ENCODE peak calls at places on chromosomes 11 and 22, in ten cellular contexts. E, I, G, U, T, Y, K, P, Z and S are unnamed samples.

GRCh38 chr11:95888439-95888838 is 35.5 kb downstream of the MTMR2 start:
- DNase-seq in E (no peak), K (no peak), T (no peak), Z (no peak), G (no peak), U (no peak), I (no peak), Y (peak), P (no peak), S (no peak)

GRCh38 chr11:119144825-119145476 is 3.9 kb upstream of the ABCG4 start:
- DNase-seq in Z (peak), U (peak), G (peak), E (peak), K (peak), Y (peak), T (no peak), P (peak), I (peak), S (peak)

GRCh38 chr11:83438438-83438837 is 152.3 kb upstream of the CCDC90B start:
- DNase-seq in T (no peak), E (no peak), I (no peak), U (no peak), Y (no peak), G (peak), K (no peak), Z (no peak), P (no peak), S (no peak)

GRCh38 chr11:34235591-34236071 is 122.2 kb downstream of the ABTB2 start:
- DNase-seq in P (no peak), G (no peak), Y (no peak), T (no peak), U (no peak), K (no peak), E (no peak), I (no peak), Z (no peak), S (no peak)

GRCh38 chr22:35315855-35316745 is 16.4 kb downstream of the TOM1 start:
- DNase-seq in E (no peak), P (peak), T (peak), I (no peak), K (peak), Z (no peak), Y (no peak), G (peak), U (no peak), S (peak)

GRCh38 chr22:44710474-44711235 is 8.7 kb downstream of the PRR5 start:
- DNase-seq in Y (no peak), P (no peak), U (no peak), Z (no peak), K (no peak), I (no peak), E (no peak), T (no peak), G (no peak), S (no peak)

GRCh38 chr22:24156915-24157782 is 24.1 kb upstream of the SUSD2 start:
- DNase-seq in U (peak), P (peak), E (peak), Z (peak), K (peak), T (peak), Y (peak), I (peak), G (peak), S (peak)

GRCh38 chr11:72924568-72925190 is 110.5 kb downstream of the ATG16L2 start:
- DNase-seq in E (no peak), Y (peak), U (no peak), P (no peak), T (no peak), Z (peak), I (peak), K (no peak), G (no peak), S (no peak)

GRCh38 chr11:2789331-2789730 is 89.5 kb upstream of the KCNQ1OT1 start:
- DNase-seq in T (peak), Z (no peak), K (peak), Y (no peak), G (no peak), P (no peak), I (no peak), U (no peak), E (no peak), S (peak)

GRCh38 chr11:2790581-2790925 is 90.8 kb upstream of the KCNQ1OT1 start:
- DNase-seq in K (no peak), G (peak), E (peak), Y (no peak), T (no peak), I (no peak), Z (no peak), U (no peak), P (peak), S (peak)

GRCh38 chr11:2789791-2790580 is 90.2 kb upstream of the KCNQ1OT1 start:
- DNase-seq in I (no peak), Z (no peak), K (no peak), T (no peak), U (no peak), G (peak), P (peak), E (peak), Y (no peak), S (peak)

GRCh38 chr11:2788751-2789140 is 89.0 kb upstream of the KCNQ1OT1 start:
- DNase-seq in T (no peak), Y (no peak), I (no peak), P (peak), E (peak), Z (no peak), U (no peak), G (no peak), K (peak), S (no peak)

DNA sequence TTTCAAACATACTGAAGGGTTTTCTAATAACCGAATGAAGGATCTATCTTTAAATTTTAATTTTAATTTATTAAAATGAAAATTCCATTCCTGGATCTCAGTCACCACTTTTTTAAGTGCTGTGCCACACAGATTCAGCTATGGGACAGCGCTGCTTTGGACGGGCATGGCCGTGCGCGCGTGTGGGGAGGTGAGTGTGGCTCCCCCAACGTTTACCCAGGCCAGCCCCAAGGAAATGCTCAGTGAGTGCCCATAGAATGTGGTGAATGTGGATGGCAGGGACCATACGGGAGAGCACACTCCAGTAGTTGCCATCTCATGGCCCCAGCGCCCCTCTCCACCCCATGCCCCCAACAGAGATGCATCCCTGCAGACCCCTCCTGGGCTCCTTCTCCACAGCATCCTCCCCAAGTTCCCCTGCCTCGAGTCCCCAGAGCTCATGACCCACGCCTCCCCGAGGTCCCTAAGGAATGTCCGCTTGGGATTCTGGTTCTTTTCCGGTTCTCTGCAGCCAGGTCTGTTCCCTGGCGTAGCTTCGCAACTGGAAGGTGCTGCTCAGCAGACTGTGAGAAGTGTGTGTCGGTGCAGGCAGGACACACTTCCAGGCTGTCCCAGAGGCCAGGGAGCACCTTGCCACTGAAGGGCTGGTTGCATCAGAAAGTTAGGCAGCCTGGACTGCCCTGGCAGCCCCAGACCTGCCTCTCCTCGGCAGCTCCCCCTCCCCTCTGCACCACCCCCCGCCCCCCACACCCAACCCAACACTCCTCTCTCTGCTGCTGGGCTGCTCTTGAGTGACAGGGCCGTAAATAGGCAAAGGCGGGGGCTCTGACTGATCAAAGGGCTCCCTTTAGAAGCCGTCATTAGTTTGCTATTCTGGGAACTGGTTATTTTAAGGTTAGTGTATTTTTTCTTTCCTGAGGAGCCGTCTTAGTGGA is 88.3 kb upstream of the KCNQ1OT1 start:
- DNase-seq in P (no peak), Y (no peak), U (no peak), G (no peak), Z (no peak), I (no peak), T (peak), K (peak), E (peak), S (peak)
- H3K27ac ChIP-seq in P (no peak), Y (no peak), U (no peak), G (no peak), Z (no peak), I (no peak), T (no peak), K (no peak), E (no peak), S (no peak)

GRCh38 chr22:42962295-42963230 is 52.4 kb downstream of the PACSIN2 start:
- DNase-seq in G (peak), P (peak), Z (no peak), K (peak), E (no peak), U (no peak), Y (peak), T (no peak), I (no peak), S (no peak)
- TF ChIP-seq POLR2A in G (no peak), P (no peak), Z (no peak), K (no peak), E (no peak), U (no peak), Y (no peak), T (no peak), I (no peak), S (no peak)

GRCh38 chr11:114128399-114128798 is 68.9 kb downstream of the ZBTB16 start:
- DNase-seq in P (no peak), E (no peak), T (no peak), G (no peak), Y (no peak), Z (no peak), I (no peak), K (no peak), U (no peak), S (no peak)
- H3K27ac ChIP-seq in P (peak), E (no peak), T (peak), G (peak), Y (no peak), Z (no peak), I (no peak), K (peak), U (no peak), S (peak)

DNA sequence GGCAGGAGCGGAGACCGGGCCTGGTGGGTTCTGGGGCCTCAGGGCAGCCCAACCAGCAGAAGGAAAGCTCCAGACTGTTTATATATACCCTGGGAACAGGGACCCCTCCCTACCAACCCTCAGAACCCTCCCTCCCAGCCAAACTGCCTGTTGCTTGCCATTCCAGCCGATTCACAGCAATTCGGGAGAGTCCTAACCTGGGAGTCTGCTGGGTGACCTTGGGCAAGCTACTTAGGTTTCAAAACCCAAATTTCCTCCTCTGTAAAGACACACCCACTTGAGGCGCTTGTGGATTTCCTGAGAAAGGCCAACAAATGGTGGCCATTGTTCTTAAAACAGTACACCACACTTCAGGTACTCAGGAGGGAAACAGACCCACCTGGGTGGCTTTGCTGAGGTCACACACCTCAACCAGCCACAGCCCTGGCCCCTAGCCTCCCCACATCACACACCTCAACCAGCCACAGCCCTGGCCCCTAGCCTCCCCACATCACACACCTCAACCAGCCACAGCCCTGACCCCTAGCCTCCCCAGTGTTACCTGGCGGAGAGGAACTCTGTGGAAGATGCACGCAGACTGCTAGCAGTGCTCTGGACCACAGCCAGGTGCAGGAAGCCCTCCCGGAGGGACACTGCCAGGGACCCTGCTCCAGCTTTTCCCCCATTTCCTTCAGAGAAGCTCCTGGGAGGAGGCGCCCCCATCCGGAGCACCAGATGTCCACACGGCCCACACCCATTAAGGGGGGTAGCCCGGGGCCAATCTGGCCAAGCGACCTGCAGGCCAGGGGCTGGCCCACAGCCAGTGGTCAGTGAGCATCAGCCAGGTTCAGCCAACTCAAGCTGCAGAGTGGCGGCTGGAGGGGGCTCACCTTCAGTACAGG is 6.2 kb downstream of the SHISA8 start:
- DNase-seq in Z (no peak), K (no peak), Y (no peak), P (peak), T (no peak), E (no peak), I (no peak), U (no peak), G (peak), S (no peak)
- TF ChIP-seq POLR2A in Z (no peak), K (no peak), Y (no peak), P (no peak), T (no peak), E (no peak), I (no peak), U (no peak), G (no peak), S (no peak)

DNA sequence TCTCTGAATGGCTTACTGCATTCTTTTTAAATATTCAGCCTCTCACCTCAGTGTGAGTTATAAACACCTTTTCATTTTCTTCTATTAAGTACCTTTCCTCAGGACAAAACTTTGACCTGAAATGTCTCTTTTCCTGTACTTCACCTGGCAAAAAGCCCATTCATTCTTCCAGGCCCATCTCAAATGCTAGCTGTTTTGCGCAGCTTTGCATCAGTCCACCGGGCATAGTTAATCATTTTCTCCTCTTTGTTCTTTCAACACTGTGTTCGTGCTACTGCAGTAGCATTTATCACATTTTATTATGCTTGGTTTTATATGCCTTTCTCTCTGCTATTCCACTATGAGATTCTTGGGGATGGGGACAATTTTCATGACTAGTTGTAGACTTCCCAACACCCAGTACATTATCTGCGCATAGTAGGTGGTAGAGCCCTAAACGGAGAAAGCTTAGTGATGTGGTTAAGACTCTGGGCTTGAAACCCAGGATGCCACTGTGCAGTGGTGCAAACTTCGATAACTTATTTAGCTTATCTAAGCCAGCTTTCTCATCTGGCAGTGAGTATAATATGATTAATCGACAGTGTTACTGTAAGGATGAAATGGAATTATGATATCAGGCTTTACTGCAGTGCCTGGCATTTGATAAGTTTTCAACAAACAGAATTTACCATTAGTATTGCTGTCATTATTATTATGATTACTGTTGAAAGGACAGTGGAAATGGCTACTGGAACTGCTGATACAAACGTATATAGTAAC is 695.7 kb downstream of the NELL1 start:
- DNase-seq in Z (no peak), E (no peak), P (no peak), G (no peak), Y (no peak), U (no peak), K (no peak), I (no peak), T (no peak), S (no peak)
- H3K27ac ChIP-seq in Z (no peak), E (no peak), P (no peak), G (no peak), Y (no peak), U (no peak), K (no peak), I (no peak), T (no peak), S (no peak)

DNA sequence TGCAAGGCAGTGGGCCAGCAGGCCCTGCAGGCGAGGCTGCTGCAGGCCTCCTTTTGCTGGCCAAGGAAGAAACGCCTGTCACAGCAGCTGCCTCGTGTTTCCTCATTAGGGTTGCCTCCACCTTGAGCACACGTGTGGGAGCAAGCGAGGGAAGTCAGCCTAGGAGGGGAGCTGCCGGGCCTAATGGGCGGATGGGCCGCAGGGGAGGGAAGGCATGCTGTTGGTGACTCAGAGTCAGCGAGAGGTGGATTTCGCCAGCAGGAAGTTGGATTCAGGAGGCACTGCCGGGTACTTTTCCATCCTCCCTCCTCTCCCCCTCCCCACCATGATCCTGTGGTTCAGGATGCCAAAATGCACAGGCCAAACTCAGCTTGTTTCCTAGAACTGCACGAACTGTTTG is 498.7 kb downstream of the METTL15 start:
- DNase-seq in I (no peak), K (no peak), U (no peak), E (peak), G (peak), T (no peak), Y (no peak), P (no peak), Z (no peak), S (no peak)
- TF ChIP-seq POLR2A in I (no peak), K (no peak), U (no peak), E (no peak), G (no peak), T (no peak), Y (no peak), P (no peak), Z (no peak), S (no peak)

GRCh38 chr11:87493516-87493915 is 455.8 kb downstream of the TMEM135 start:
- DNase-seq in Z (no peak), E (no peak), K (no peak), I (no peak), U (no peak), P (no peak), T (no peak), G (no peak), Y (peak), S (no peak)

DNA sequence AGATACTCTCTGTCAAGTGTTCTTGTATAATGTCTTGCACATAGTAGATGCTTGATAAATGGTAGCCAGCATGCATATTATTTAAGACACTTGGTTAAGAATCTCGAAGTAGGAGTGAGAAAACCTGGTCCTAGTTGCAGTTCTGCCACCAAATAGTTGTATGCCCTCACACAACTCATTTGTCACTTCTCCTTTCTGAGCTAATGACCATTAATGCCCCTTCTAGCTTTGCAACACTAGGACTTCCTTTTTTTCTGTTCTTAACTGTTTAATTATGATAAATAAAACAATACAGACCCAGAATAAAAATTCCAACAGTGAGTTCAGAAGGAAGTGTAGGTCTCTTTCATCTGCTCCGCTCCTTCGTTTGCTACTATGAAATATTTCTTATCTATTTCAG is 453.6 kb downstream of the TMEM135 start:
- DNase-seq in E (no peak), T (no peak), P (no peak), I (no peak), G (no peak), U (no peak), Z (no peak), K (no peak), Y (no peak), S (no peak)
- H3K27ac ChIP-seq in E (no peak), T (no peak), P (no peak), I (no peak), G (no peak), U (no peak), Z (no peak), K (no peak), Y (no peak), S (no peak)

DNA sequence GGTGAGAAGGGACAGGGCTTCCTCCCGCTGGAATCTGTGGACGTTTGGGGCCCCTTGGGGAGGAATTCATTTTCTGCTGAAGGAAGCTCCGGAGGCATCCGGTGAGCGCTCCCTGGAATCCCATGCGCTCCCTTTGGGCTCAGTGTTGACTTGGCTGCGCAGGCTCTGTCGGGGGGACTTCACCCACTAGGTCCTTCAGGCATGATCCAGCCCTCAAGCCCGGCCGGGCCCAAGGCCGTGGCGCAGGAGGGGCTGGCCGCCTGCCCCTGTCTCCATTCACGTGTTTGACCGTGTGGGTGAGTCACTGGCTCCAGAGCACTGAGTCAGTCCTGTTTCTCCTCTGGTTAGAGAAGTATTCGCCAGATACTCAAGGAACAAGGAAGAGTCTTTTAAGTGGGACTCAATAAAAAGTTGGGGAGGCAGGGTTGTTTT is 1.4 kb downstream of the CTTN start:
- DNase-seq in Y (peak), I (peak), E (peak), G (peak), K (peak), U (peak), T (peak), P (peak), Z (peak), S (peak)
- TF ChIP-seq POLR2A in Y (peak), I (peak), E (peak), G (peak), K (peak), U (peak), T (peak), P (no peak), Z (peak), S (peak)

DNA sequence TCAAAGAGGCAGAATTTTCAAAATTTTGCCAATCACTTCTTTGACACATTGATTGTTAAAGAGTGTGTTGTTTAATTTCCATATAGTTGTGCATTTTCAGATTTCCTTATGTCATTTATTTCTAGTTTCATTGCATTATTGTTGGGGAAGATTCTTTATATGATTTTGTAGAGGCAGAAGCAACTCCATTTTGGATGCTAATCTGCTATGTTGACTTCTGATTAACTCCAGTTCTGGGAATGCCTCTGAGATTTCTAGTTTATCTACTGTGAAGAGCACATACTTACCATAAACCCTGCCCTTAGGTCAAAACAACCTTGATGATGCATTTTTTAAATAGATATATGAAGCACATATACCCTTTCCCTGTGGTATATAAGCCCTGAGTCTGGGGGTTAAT is 29.5 kb upstream of the ZBED5 start:
- DNase-seq in K (no peak), U (no peak), Z (no peak), P (no peak), T (no peak), Y (no peak), E (no peak), G (no peak), I (no peak), S (no peak)
- H3K27ac ChIP-seq in K (no peak), U (no peak), Z (no peak), P (no peak), T (no peak), Y (no peak), E (no peak), G (no peak), I (peak), S (no peak)